ENCODE peak calls at places on chromosomes 12 and 14, in nine cellular contexts. One of them, this sample, is unnamed.

GRCh38 chr14:53368714-53369191 is 215.6 kb upstream of the DDHD1 start:
- DNase-seq in GM18507: no peak
- DNase-seq in A172: peak; percentile 52
- DNase-seq in posterior vena cava: no peak
- DNase-seq in neural crest cell: no peak
- DNase-seq in cardiac fibroblast: peak; percentile 48
- DNase-seq in IMR-90: peak; percentile 88
- DNase-seq in bronchial epithelial cell: peak; percentile 38
- DNase-seq in activated CD8-positive, alpha-beta memory T cell treated with anti-CD3 and anti-CD28 coated beads, Interleukin-2, amount 50 U/mL, for 4 hours: no peak
- DNase-seq in this sample: peak; percentile 36

GRCh38 chr14:61003571-61003970 is 22.5 kb downstream of the SLC38A6 start:
- DNase-seq in A172: no peak
- DNase-seq in neural crest cell: no peak
- DNase-seq in GM18507: no peak
- DNase-seq in cardiac fibroblast: peak; percentile 38
- DNase-seq in activated CD8-positive, alpha-beta memory T cell treated with anti-CD3 and anti-CD28 coated beads, Interleukin-2, amount 50 U/mL, for 4 hours: no peak
- DNase-seq in bronchial epithelial cell: peak; percentile 53
- DNase-seq in IMR-90: peak; percentile 23
- DNase-seq in posterior vena cava: no peak
- DNase-seq in this sample: no peak

GRCh38 chr12:94618995-94619695 is 31.2 kb downstream of the TMCC3 start:
- DNase-seq in posterior vena cava: no peak
- DNase-seq in bronchial epithelial cell: peak; percentile 100
- DNase-seq in activated CD8-positive, alpha-beta memory T cell treated with anti-CD3 and anti-CD28 coated beads, Interleukin-2, amount 50 U/mL, for 4 hours: no peak
- DNase-seq in GM18507: no peak
- DNase-seq in IMR-90: peak; percentile 93
- DNase-seq in A172: peak; percentile 76
- DNase-seq in cardiac fibroblast: peak; percentile 57
- DNase-seq in neural crest cell: no peak
- DNase-seq in this sample: peak; percentile 100

GRCh38 chr12:53949631-53950440 is 4.9 kb upstream of the HOXC12 start:
- DNase-seq in IMR-90: no peak
- DNase-seq in neural crest cell: no peak
- DNase-seq in cardiac fibroblast: no peak
- DNase-seq in GM18507: no peak
- DNase-seq in activated CD8-positive, alpha-beta memory T cell treated with anti-CD3 and anti-CD28 coated beads, Interleukin-2, amount 50 U/mL, for 4 hours: no peak
- DNase-seq in A172: no peak
- DNase-seq in posterior vena cava: no peak
- DNase-seq in bronchial epithelial cell: no peak
- DNase-seq in this sample: no peak

GRCh38 chr12:104670439-104671406 is 214.0 kb downstream of the CHST11 start:
- DNase-seq in cardiac fibroblast: no peak
- DNase-seq in activated CD8-positive, alpha-beta memory T cell treated with anti-CD3 and anti-CD28 coated beads, Interleukin-2, amount 50 U/mL, for 4 hours: no peak
- DNase-seq in IMR-90: no peak
- DNase-seq in A172: peak; percentile 21
- DNase-seq in bronchial epithelial cell: no peak
- DNase-seq in neural crest cell: no peak
- DNase-seq in posterior vena cava: no peak
- DNase-seq in GM18507: no peak
- DNase-seq in this sample: no peak

GRCh38 chr12:59039005-59039404 is 118.7 kb upstream of the LRIG3 start:
- DNase-seq in posterior vena cava: no peak
- DNase-seq in neural crest cell: no peak
- DNase-seq in cardiac fibroblast: no peak
- DNase-seq in GM18507: no peak
- DNase-seq in bronchial epithelial cell: no peak
- DNase-seq in A172: no peak
- DNase-seq in IMR-90: no peak
- DNase-seq in activated CD8-positive, alpha-beta memory T cell treated with anti-CD3 and anti-CD28 coated beads, Interleukin-2, amount 50 U/mL, for 4 hours: no peak
- DNase-seq in this sample: no peak

GRCh38 chr14:74611672-74612345 is at the start of gene LTBP2:
- DNase-seq in activated CD8-positive, alpha-beta memory T cell treated with anti-CD3 and anti-CD28 coated beads, Interleukin-2, amount 50 U/mL, for 4 hours: peak; percentile 30
- DNase-seq in neural crest cell: no peak
- DNase-seq in IMR-90: peak; percentile 31
- DNase-seq in cardiac fibroblast: no peak
- DNase-seq in bronchial epithelial cell: no peak
- DNase-seq in A172: no peak
- DNase-seq in posterior vena cava: no peak
- DNase-seq in GM18507: no peak
- DNase-seq in this sample: no peak

GRCh38 chr14:67395086-67395875 is 16.7 kb downstream of the PLEK2 start:
- DNase-seq in neural crest cell: no peak
- DNase-seq in activated CD8-positive, alpha-beta memory T cell treated with anti-CD3 and anti-CD28 coated beads, Interleukin-2, amount 50 U/mL, for 4 hours: no peak
- DNase-seq in bronchial epithelial cell: no peak
- DNase-seq in A172: no peak
- DNase-seq in IMR-90: no peak
- DNase-seq in cardiac fibroblast: no peak
- DNase-seq in posterior vena cava: no peak
- DNase-seq in GM18507: no peak
- DNase-seq in this sample: no peak

GRCh38 chr14:63833728-63834127 is 19.1 kb upstream of the SYNE2 start:
- DNase-seq in activated CD8-positive, alpha-beta memory T cell treated with anti-CD3 and anti-CD28 coated beads, Interleukin-2, amount 50 U/mL, for 4 hours: no peak
- DNase-seq in neural crest cell: no peak
- DNase-seq in IMR-90: no peak
- DNase-seq in cardiac fibroblast: no peak
- DNase-seq in A172: no peak
- DNase-seq in bronchial epithelial cell: no peak
- DNase-seq in GM18507: no peak
- DNase-seq in posterior vena cava: no peak
- DNase-seq in this sample: no peak

GRCh38 chr14:74519316-74520074 is 25.9 kb downstream of the ISCA2 start:
- DNase-seq in cardiac fibroblast: no peak
- DNase-seq in IMR-90: no peak
- DNase-seq in neural crest cell: no peak
- DNase-seq in posterior vena cava: peak; percentile 71
- DNase-seq in GM18507: no peak
- DNase-seq in activated CD8-positive, alpha-beta memory T cell treated with anti-CD3 and anti-CD28 coated beads, Interleukin-2, amount 50 U/mL, for 4 hours: no peak
- DNase-seq in bronchial epithelial cell: no peak
- DNase-seq in A172: no peak
- DNase-seq in this sample: no peak

GRCh38 chr12:122022393-122023338 is 982 bp downstream of the BCL7A start:
- DNase-seq in neural crest cell: peak; percentile 29
- DNase-seq in posterior vena cava: no peak
- DNase-seq in bronchial epithelial cell: no peak
- DNase-seq in cardiac fibroblast: peak; percentile 29
- DNase-seq in A172: no peak
- DNase-seq in GM18507: no peak
- DNase-seq in IMR-90: no peak
- DNase-seq in activated CD8-positive, alpha-beta memory T cell treated with anti-CD3 and anti-CD28 coated beads, Interleukin-2, amount 50 U/mL, for 4 hours: no peak
- DNase-seq in this sample: no peak